ENCODE peak calls at places on chromosomes 3 and 15, in five cellular contexts. F, S, T, Y and Q are unnamed samples.

GRCh38 chr3:160987982-160988964 is 116.9 kb downstream of the B3GALNT1 start:
- DNase-seq in F (no peak), S (no peak), T (no peak), Y (no peak), Q (no peak)

GRCh38 chr3:141959921-141960554 is 83.6 kb downstream of the ATP1B3 start:
- DNase-seq in F (no peak), S (no peak), T (no peak), Y (peak), Q (no peak)

GRCh38 chr3:31188112-31188511 is 293.7 kb upstream of the GADL1 start:
- DNase-seq in F (no peak), S (no peak), T (no peak), Y (no peak), Q (no peak)

GRCh38 chr3:153977148-153977547 is 144.0 kb upstream of the ARHGEF26 start:
- DNase-seq in F (no peak), S (no peak), T (no peak), Y (no peak), Q (no peak)

GRCh38 chr15:99322643-99323405 is 71.5 kb downstream of the LRRC28 start:
- DNase-seq in F (no peak), S (no peak), T (no peak), Y (peak), Q (no peak)

GRCh38 chr3:15331606-15332404 is 581 bp downstream of the SH3BP5 start:
- DNase-seq in F (peak), S (peak), T (peak), Y (peak), Q (peak)

GRCh38 chr3:12963184-12963868 is 109.9 kb downstream of the IQSEC1 start:
- DNase-seq in F (peak), S (no peak), T (no peak), Y (no peak), Q (no peak)

GRCh38 chr3:30042274-30042859 is 564.0 kb upstream of the TGFBR2 start:
- DNase-seq in F (peak), S (peak), T (peak), Y (peak), Q (peak)

GRCh38 chr3:157534725-157535161 is 31.5 kb upstream of the VEPH1 start:
- DNase-seq in F (no peak), S (no peak), T (no peak), Y (no peak), Q (no peak)

GRCh38 chr3:195068481-195069080 is 202.4 kb downstream of the XXYLT1 start:
- DNase-seq in F (no peak), S (peak), T (no peak), Y (no peak), Q (no peak)

GRCh38 chr3:128316456-128316855 is 150.2 kb downstream of the DNAJB8 start:
- DNase-seq in F (peak), S (no peak), T (no peak), Y (no peak), Q (no peak)

GRCh38 chr3:104428526-104428925 is 938.2 kb upstream of the ALCAM start:
- DNase-seq in F (no peak), S (no peak), T (no peak), Y (no peak), Q (no peak)

GRCh38 chr15:84797212-84797611 is 19.9 kb upstream of the ALPK3 start:
- DNase-seq in F (no peak), S (no peak), T (no peak), Y (peak), Q (no peak)

GRCh38 chr3:64922213-64922612 is 234.4 kb upstream of the ADAMTS9 start:
- DNase-seq in F (no peak), S (no peak), T (no peak), Y (no peak), Q (no peak)

GRCh38 chr3:133948131-133948810 is 52.6 kb upstream of the RAB6B start:
- DNase-seq in F (no peak), S (no peak), T (no peak), Y (no peak), Q (no peak)

GRCh38 chr15:72231847-72232461 is 964 bp upstream of the PKM start:
- DNase-seq in F (peak), S (peak), T (peak), Y (peak), Q (peak)

GRCh38 chr15:67383903-67384302 is 129.3 kb downstream of the IQCH start:
- DNase-seq in F (no peak), S (no peak), T (no peak), Y (no peak), Q (no peak)

GRCh38 chr15:69538381-69538780 is 85.8 kb downstream of the RPLP1 start:
- DNase-seq in F (no peak), S (no peak), T (no peak), Y (no peak), Q (no peak)

GRCh38 chr3:81741214-81741613 is 20.2 kb downstream of the GBE1 start:
- DNase-seq in F (no peak), S (no peak), T (no peak), Y (no peak), Q (no peak)

GRCh38 chr15:90903733-90904536 is 833 bp downstream of the MAN2A2 start:
- DNase-seq in F (peak), S (peak), T (no peak), Y (no peak), Q (peak)

GRCh38 chr3:64484289-64484992 is 203.4 kb downstream of the ADAMTS9 start:
- DNase-seq in F (peak), S (peak), T (peak), Y (peak), Q (peak)

GRCh38 chr15:67319968-67320367 is 65.4 kb downstream of the IQCH start:
- DNase-seq in F (no peak), S (no peak), T (no peak), Y (no peak), Q (no peak)

GRCh38 chr15:63610209-63610841 is 13.1 kb downstream of the FBXL22 start:
- DNase-seq in F (peak), S (peak), T (peak), Y (peak), Q (peak)

GRCh38 chr3:159082514-159082913 is 280.7 kb downstream of the MFSD1 start:
- DNase-seq in F (no peak), S (no peak), T (no peak), Y (peak), Q (peak)

GRCh38 chr3:65348596-65348995 is 660.8 kb upstream of the ADAMTS9 start:
- DNase-seq in F (no peak), S (no peak), T (no peak), Y (no peak), Q (no peak)

GRCh38 chr3:16309558-16309957 is 44.5 kb downstream of the OXNAD1 start:
- DNase-seq in F (peak), S (no peak), T (no peak), Y (peak), Q (peak)

GRCh38 chr3:169929830-169930519 is 18.6 kb downstream of the SAMD7 start:
- DNase-seq in F (peak), S (no peak), T (no peak), Y (no peak), Q (peak)

GRCh38 chr15:51625236-51625635 is 2.7 kb upstream of the DMXL2 start:
- DNase-seq in F (no peak), S (no peak), T (no peak), Y (no peak), Q (peak)

GRCh38 chr15:52232327-52232726 is 41.1 kb upstream of the GNB5 start:
- DNase-seq in F (no peak), S (no peak), T (no peak), Y (no peak), Q (no peak)

GRCh38 chr15:71732636-71733035 is 77.7 kb upstream of the NR2E3 start:
- DNase-seq in F (no peak), S (peak), T (no peak), Y (no peak), Q (no peak)

GRCh38 chr15:57610130-57610529 is 18.4 kb downstream of the MYZAP start:
- DNase-seq in F (no peak), S (peak), T (peak), Y (peak), Q (no peak)

GRCh38 chr3:79473993-79474392 is 293.8 kb downstream of the ROBO1 start:
- DNase-seq in F (no peak), S (no peak), T (no peak), Y (peak), Q (no peak)

GRCh38 chr3:77693147-77693546 is 653.2 kb downstream of the ROBO2 start:
- DNase-seq in F (no peak), S (no peak), T (no peak), Y (no peak), Q (no peak)

GRCh38 chr15:75107905-75108838 is 84.8 kb downstream of the PPCDC start:
- DNase-seq in F (peak), S (peak), T (no peak), Y (peak), Q (peak)

GRCh38 chr15:59762558-59762957 is 73.4 kb upstream of the BNIP2 start:
- DNase-seq in F (peak), S (no peak), T (no peak), Y (peak), Q (no peak)

DNA sequence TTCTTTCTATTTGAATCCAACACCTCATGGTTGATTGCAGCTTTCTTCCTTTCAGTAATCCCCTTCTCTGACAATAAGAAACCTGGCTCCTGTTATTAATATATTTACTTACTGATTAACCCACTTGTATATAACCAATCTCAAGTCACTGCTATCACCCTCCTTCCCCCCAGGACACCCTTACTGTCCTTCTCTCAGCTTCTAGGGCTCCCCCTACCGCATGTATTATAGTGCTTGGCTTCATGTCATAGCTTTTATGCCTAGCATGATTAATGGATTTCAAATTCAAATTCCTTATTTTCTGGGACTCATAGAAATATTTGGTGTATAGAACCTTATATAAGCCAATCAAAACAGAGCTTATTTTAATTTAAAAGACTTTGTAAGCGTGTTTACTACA is 75.7 kb upstream of the BNIP2 start:
- DNase-seq in F (no peak), S (no peak), T (no peak), Y (no peak), Q (no peak)
- TF ChIP-seq CTCF in F (no peak), S (no peak), T (no peak), Y (no peak), Q (peak)

DNA sequence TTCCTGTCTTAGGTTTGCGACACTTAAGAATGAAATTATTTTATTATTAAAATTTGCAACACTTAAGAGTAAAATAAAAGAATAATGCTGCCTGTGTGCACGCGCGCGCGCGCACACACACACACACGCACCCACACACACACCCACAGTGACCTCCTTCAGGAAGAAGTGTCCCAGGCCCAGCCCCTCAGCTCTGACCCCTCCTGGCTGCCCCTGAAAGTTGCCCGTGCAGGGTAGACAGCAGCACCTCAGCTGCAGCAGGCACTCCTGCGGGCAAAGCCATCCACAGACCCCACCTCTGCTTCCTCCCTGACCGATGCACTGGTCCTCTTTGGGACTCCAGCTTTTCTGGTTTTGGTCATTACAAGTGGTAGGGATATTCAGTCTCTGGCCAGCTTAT is 478.2 kb downstream of the NTRK3 start:
- DNase-seq in F (no peak), S (no peak), T (no peak), Y (no peak), Q (no peak)
- TF ChIP-seq CTCF in F (no peak), S (no peak), T (no peak), Y (no peak), Q (no peak)

DNA sequence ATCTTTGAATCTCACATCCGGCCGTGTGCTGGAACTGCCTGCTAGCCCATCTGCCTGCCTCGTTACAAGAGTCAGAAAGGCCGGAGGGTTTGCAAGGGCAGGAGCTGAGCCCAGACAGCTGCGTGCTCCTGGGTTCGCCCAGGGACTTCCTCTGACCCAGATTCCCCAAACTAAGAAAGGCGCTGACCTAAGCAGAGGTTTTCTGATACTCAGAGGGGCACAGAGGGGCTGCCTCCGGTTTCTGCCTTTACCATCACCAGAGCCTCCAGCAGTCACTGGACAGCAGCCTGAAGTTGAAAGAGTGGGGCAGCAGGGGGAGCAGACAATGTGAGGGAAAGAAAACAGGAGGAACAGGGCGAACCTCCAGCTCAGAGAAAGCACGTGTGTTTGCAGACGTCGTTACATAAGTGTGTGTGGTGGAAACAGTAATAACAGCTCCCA is 33.4 kb upstream of the RAD18 start:
- DNase-seq in F (no peak), S (no peak), T (no peak), Y (no peak), Q (no peak)
- TF ChIP-seq CTCF in F (no peak), S (no peak), T (peak), Y (no peak), Q (no peak)

GRCh38 chr3:151213881-151214280 is 10.9 kb upstream of the GPR171 start:
- DNase-seq in F (no peak), S (no peak), T (no peak), Y (no peak), Q (no peak)

GRCh38 chr3:151217208-151217607 is 14.2 kb upstream of the GPR171 start:
- DNase-seq in F (no peak), S (no peak), T (no peak), Y (no peak), Q (no peak)

GRCh38 chr3:151216641-151217040 is 13.6 kb upstream of the GPR171 start:
- DNase-seq in F (no peak), S (no peak), T (no peak), Y (no peak), Q (no peak)

GRCh38 chr3:151213151-151213550 is 10.1 kb upstream of the GPR171 start:
- DNase-seq in F (no peak), S (no peak), T (no peak), Y (no peak), Q (no peak)

DNA sequence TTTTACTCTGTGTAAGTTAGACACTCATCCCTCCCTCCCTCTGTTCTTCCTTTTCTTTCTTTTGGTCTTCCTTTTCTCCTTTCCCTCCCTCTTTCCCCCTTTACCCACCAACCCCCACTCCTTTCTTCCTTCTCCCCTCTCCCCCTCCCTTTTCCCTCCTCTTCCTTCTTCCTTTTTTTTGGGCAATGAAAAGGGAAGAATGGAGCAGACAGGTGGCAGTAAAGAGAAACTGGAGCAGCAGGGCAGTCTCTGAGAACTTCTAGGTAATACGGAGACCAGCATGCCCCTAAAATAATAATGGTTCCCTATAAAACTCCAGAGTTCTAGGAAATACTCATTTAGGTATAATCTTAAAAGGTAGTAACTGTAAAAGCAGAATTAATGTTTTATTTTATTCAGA is 11.4 kb upstream of the GPR171 start:
- DNase-seq in F (no peak), S (no peak), T (no peak), Y (no peak), Q (no peak)
- TF ChIP-seq CTCF in F (no peak), S (no peak), T (no peak), Y (no peak), Q (no peak)

DNA sequence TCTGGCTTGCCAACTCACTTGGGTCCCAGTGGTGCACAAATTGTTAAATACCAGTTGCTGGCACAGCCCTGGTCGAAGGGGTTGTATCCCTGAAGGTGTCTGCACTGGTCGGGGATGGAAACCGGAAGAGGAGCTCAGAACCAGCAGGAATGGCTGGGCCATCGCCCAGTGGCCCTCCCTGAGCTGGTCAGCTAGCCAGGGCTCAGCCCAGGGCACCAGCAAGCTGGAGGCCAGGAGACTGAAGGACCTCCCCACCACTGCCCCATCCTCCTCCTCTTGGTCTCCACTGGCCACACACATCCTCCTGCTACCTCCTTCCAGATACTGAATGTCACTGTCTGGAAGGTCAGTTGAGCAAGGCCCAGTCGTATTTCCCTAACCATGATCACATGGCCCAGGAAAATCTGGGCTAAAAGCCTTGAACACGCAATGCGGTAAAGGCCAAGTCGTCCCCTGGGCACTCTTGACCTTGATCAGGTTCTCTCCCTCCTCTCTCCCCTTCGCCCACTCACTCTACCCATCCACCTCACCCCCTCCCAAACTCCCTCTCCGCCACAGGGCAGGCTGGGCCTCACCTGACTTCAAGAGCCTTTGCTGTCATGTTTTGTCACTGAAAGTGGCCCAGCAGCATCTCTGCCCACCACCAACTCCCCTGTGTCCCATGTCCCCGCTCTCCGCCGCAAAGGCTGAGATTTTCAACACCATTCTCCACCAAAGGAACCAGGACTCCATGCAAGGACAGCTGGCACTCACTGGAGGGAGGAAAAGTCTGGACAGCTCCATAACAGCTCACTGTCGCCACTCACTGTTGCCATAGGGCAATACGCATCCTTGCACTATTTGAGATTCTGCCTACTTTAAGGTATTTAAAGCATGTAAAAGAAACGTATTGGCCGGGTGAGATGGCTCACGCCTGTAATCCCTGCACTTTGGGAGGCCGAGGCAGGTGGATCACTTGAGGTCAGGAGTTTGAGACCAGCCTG is 12.1 kb downstream of the ZDHHC19 start:
- DNase-seq in F (no peak), S (no peak), T (no peak), Y (no peak), Q (no peak)
- TF ChIP-seq CTCF in F (no peak), S (no peak), T (no peak), Y (peak), Q (peak)